ENCODE peak calls at places on chromosome 5, in five cellular contexts. B, S, F, W and I are unnamed samples.

GRCh38 chr5:94431696-94432095 is 186.7 kb downstream of the KIAA0825 start:
- DNase-seq in W (no peak), S (no peak), F (no peak), B (no peak), I (no peak)

GRCh38 chr5:10588109-10588775 is 24.4 kb downstream of the ANKRD33B start:
- DNase-seq in F (no peak), B (no peak), W (no peak), S (no peak), I (no peak)

GRCh38 chr5:72817639-72818266 is 1.3 kb downstream of the TNPO1 start:
- DNase-seq in B (no peak), S (no peak), W (no peak), F (no peak), I (peak)

GRCh38 chr5:40879163-40879942 is 29.9 kb upstream of the C7 start:
- DNase-seq in W (peak), F (peak), B (peak), S (no peak), I (peak)

GRCh38 chr5:52269853-52270252 is 517.9 kb upstream of the ITGA1 start:
- DNase-seq in S (no peak), B (no peak), F (no peak), W (peak), I (no peak)

GRCh38 chr5:124912653-124913328 is 166.4 kb upstream of the ZNF608 start:
- DNase-seq in S (no peak), F (no peak), W (no peak), B (no peak), I (no peak)

GRCh38 chr5:9348296-9348996 is 197.4 kb downstream of the SEMA5A start:
- DNase-seq in S (no peak), F (peak), B (peak), W (no peak), I (no peak)

GRCh38 chr5:101942321-101942882 is 353.7 kb downstream of the SLCO4C1 start:
- DNase-seq in F (peak), B (peak), W (peak), S (no peak), I (peak)

GRCh38 chr5:96338089-96338488 is 95.0 kb downstream of the PCSK1 start:
- DNase-seq in B (no peak), S (no peak), F (no peak), W (peak), I (no peak)

GRCh38 chr5:148829734-148830133 is 3.3 kb downstream of the ADRB2 start:
- DNase-seq in S (no peak), W (no peak), F (no peak), B (no peak), I (no peak)

GRCh38 chr5:141843156-141843927 is 34.9 kb downstream of the PCDH1 start:
- DNase-seq in B (peak), F (no peak), W (no peak), S (no peak), I (no peak)

GRCh38 chr5:178413992-178414391 is 176.2 kb downstream of the COL23A1 start:
- DNase-seq in W (no peak), B (no peak), S (no peak), F (peak), I (no peak)

GRCh38 chr5:16600397-16600796 is 16.4 kb downstream of the RETREG1 start:
- DNase-seq in B (no peak), W (no peak), S (no peak), F (peak), I (no peak)

GRCh38 chr5:140324834-140325195 is 21.6 kb downstream of the HBEGF start:
- DNase-seq in W (no peak), F (no peak), B (no peak), S (no peak), I (no peak)

GRCh38 chr5:41869150-41869738 is 981 bp downstream of the OXCT1 start:
- DNase-seq in F (peak), W (no peak), B (no peak), S (peak), I (no peak)

GRCh38 chr5:10524376-10525123 is 39.3 kb upstream of the ANKRD33B start:
- DNase-seq in W (no peak), F (peak), B (peak), S (no peak), I (no peak)

GRCh38 chr5:97078958-97079357 is 63.5 kb downstream of the LIX1 start:
- DNase-seq in W (no peak), S (no peak), F (no peak), B (no peak), I (no peak)

GRCh38 chr5:133611357-133612020 is 852 bp downstream of the FSTL4 start:
- DNase-seq in B (no peak), S (no peak), W (no peak), F (peak), I (no peak)

GRCh38 chr5:169914766-169915165 is 65.5 kb downstream of the INSYN2B start:
- DNase-seq in S (no peak), B (no peak), W (no peak), F (no peak), I (no peak)

GRCh38 chr5:153463806-153464205 is 26.7 kb upstream of the GRIA1 start:
- DNase-seq in S (no peak), F (no peak), B (no peak), W (no peak), I (no peak)

GRCh38 chr5:142017832-142018427 is 5.1 kb upstream of the GNPDA1 start:
- DNase-seq in F (no peak), B (peak), S (no peak), W (peak), I (peak)

GRCh38 chr5:133453825-133454224 is 158.5 kb downstream of the FSTL4 start:
- DNase-seq in B (no peak), S (no peak), W (no peak), F (peak), I (no peak)

GRCh38 chr5:168288349-168289245 is 2.8 kb upstream of the WWC1 start:
- DNase-seq in B (no peak), W (no peak), F (no peak), S (no peak), I (no peak)

GRCh38 chr5:3120013-3120412 is 368.5 kb upstream of the IRX2 start:
- DNase-seq in S (no peak), W (no peak), F (no peak), B (no peak), I (no peak)

GRCh38 chr5:10856646-10857332 is 95.8 kb upstream of the DAP start:
- DNase-seq in W (no peak), S (no peak), F (peak), B (peak), I (peak)

GRCh38 chr5:171647043-171647899 is 138.3 kb upstream of the SMIM23 start:
- DNase-seq in B (peak), F (no peak), S (no peak), W (no peak), I (no peak)

GRCh38 chr5:135306557-135306956 is 92.5 kb downstream of the MACROH2A1 start:
- DNase-seq in W (no peak), F (no peak), S (no peak), B (no peak), I (no peak)

GRCh38 chr5:164651544-164651943 is 1146.1 kb downstream of the MAT2B start:
- DNase-seq in B (no peak), S (no peak), W (peak), F (no peak), I (no peak)

GRCh38 chr5:145797336-145797735 is 37.8 kb downstream of the PRELID2 start:
- DNase-seq in F (no peak), S (no peak), W (peak), B (peak), I (no peak)